ENCODE peak calls at places on chromosomes 2 and 18, in ten cellular contexts. Y is fibroblast of the aortic adventitia; P is activated T-helper 1 cell treated with anti-CD3 and anti-CD28 coated beads, Interleukin-12 subunit alpha, Interleukin-12 subunit beta, Interleukin-2, Interleukin-4 antibody, amounts not matched to agents 30 ng/mL and 10 ng/mL and 1 ng/mL, durations not matched to agents 14 hours and 24 hours and 36 hours; E is activated naive CD4-positive, alpha-beta T cell; Z is progenitor cell of endocrine pancreas; O is body of pancreas; A is stimulated activated CD8-positive, alpha-beta memory T cell treated with anti-CD3 and anti-CD28 coated beads, Interleukin-4, amount 100 ng/mL, for 4 hours; K is M059J; H is activated T-cell treated with anti-CD3 and anti-CD28 coated beads, Interleukin-2, amount 50 U/mL, for 72 hours; W is NCI-H146. D is an unnamed sample.

GRCh38 chr2:129901754-129902415 is 77.6 kb upstream of the RAB6C start:
- DNase-seq in Y (no peak), P (no peak), E (no peak), Z (peak; percentile 5), O (no peak), A (no peak), K (no peak), H (no peak), W (no peak), D (no peak)

GRCh38 chr2:95351080-95351915 is 51.2 kb upstream of the FAHD2A start:
- DNase-seq in Y (no peak), P (no peak), E (no peak), Z (no peak), O (no peak), A (no peak), K (no peak), H (no peak), W (no peak), D (no peak)

GRCh38 chr2:129004485-129004884 is 685.8 kb upstream of the HS6ST1 start:
- DNase-seq in Y (no peak), P (no peak), E (no peak), Z (no peak), O (no peak), A (no peak), K (no peak), H (no peak), W (peak; percentile 20), D (no peak)

GRCh38 chr2:134943540-134943939 is 24.9 kb downstream of the CCNT2 start:
- DNase-seq in Y (no peak), P (no peak), E (no peak), Z (no peak), O (no peak), A (no peak), K (no peak), H (no peak), W (no peak), D (peak; percentile 12)

GRCh38 chr2:23487735-23488492 is 102.9 kb downstream of the KLHL29 start:
- DNase-seq in Y (peak; percentile 32), P (no peak), E (no peak), Z (no peak), O (no peak), A (no peak), K (peak; percentile 76), H (peak; percentile 42), W (no peak), D (peak; percentile 25)

GRCh38 chr2:109290887-109291675 is 162.1 kb downstream of the SH3RF3 start:
- DNase-seq in Y (peak; percentile 15), P (no peak), E (no peak), Z (no peak), O (no peak), A (no peak), K (peak; percentile 52), H (no peak), W (no peak), D (no peak)

GRCh38 chr2:39494784-39495251 is 57.7 kb upstream of the MAP4K3 start:
- DNase-seq in Y (peak; percentile 96), P (no peak), E (no peak), Z (no peak), O (no peak), A (no peak), K (peak; percentile 96), H (no peak), W (peak; percentile 32), D (peak; percentile 38)

GRCh38 chr2:196263181-196263747 is 91.9 kb upstream of the STK17B start:
- DNase-seq in Y (no peak), P (peak; percentile 57), E (no peak), Z (no peak), O (peak; percentile 44), A (no peak), K (peak; percentile 94), H (peak; percentile 42), W (peak; percentile 40), D (no peak)

GRCh38 chr2:165015052-165015642 is 59.8 kb upstream of the SLC38A11 start:
- DNase-seq in Y (peak; percentile 77), P (peak; percentile 10), E (no peak), Z (peak; percentile 59), O (peak; percentile 78), A (no peak), K (peak; percentile 62), H (peak; percentile 62), W (peak; percentile 65), D (peak; percentile 45)

GRCh38 chr2:8581048-8581561 is 100.8 kb upstream of the ID2 start:
- DNase-seq in Y (no peak), P (no peak), E (no peak), Z (no peak), O (no peak), A (no peak), K (no peak), H (no peak), W (peak; percentile 43), D (no peak)

GRCh38 chr2:221104391-221104811 is 467.7 kb downstream of the EPHA4 start:
- DNase-seq in Y (peak; percentile 52), P (no peak), E (no peak), Z (no peak), O (peak; percentile 20), A (no peak), K (peak; percentile 56), H (no peak), W (peak; percentile 19), D (no peak)

GRCh38 chr18:79421275-79421857 is 25.6 kb downstream of the NFATC1 start:
- DNase-seq in Y (no peak), P (no peak), E (no peak), Z (no peak), O (no peak), A (no peak), K (no peak), H (no peak), W (no peak), D (no peak)

GRCh38 chr2:95277246-95277906 is 3.1 kb downstream of the PROM2 start:
- DNase-seq in Y (no peak), P (no peak), E (no peak), Z (no peak), O (peak; percentile 77), A (no peak), K (peak; percentile 70), H (no peak), W (peak; percentile 40), D (no peak)

GRCh38 chr2:96374211-96374951 is 38.8 kb downstream of the NCAPH start:
- DNase-seq in Y (peak; percentile 66), P (no peak), E (no peak), Z (no peak), O (peak; percentile 82), A (no peak), K (peak; percentile 60), H (no peak), W (peak; percentile 63), D (no peak)

GRCh38 chr2:43576983-43577892 is 18.6 kb downstream of the THADA start:
- DNase-seq in Y (peak; percentile 88), P (no peak), E (no peak), Z (no peak), O (peak; percentile 55), A (no peak), K (peak; percentile 58), H (no peak), W (peak; percentile 45), D (peak; percentile 22)

GRCh38 chr2:26068602-26069298 is 34.9 kb downstream of the RAB10 start:
- DNase-seq in Y (peak; percentile 85), P (peak; percentile 64), E (no peak), Z (no peak), O (peak; percentile 18), A (no peak), K (peak; percentile 88), H (peak; percentile 65), W (no peak), D (peak; percentile 76)

GRCh38 chr2:120869659-120870466 is 134.2 kb downstream of the GLI2 start:
- DNase-seq in Y (no peak), P (no peak), E (no peak), Z (no peak), O (no peak), A (no peak), K (no peak), H (no peak), W (no peak), D (no peak)

GRCh38 chr2:116477229-116477628 is 1337.3 kb upstream of the DDX18 start:
- DNase-seq in Y (no peak), P (no peak), E (no peak), Z (no peak), O (no peak), A (no peak), K (no peak), H (no peak), W (no peak), D (no peak)

GRCh38 chr2:152826880-152827279 is 108.5 kb downstream of the ARL6IP6 start:
- DNase-seq in Y (peak; percentile 39), P (no peak), E (no peak), Z (no peak), O (no peak), A (no peak), K (peak; percentile 77), H (no peak), W (no peak), D (no peak)

GRCh38 chr2:141348481-141348880 is 782.3 kb downstream of the LRP1B start:
- DNase-seq in Y (peak; percentile 28), P (no peak), E (no peak), Z (no peak), O (no peak), A (no peak), K (no peak), H (no peak), W (no peak), D (no peak)

GRCh38 chr2:46134531-46135229 is 162.5 kb upstream of the EPAS1 start:
- DNase-seq in Y (peak; percentile 89), P (no peak), E (no peak), Z (no peak), O (peak; percentile 43), A (no peak), K (peak; percentile 27), H (no peak), W (no peak), D (no peak)

GRCh38 chr2:98702127-98702802 is 28.7 kb downstream of the MGAT4A start:
- DNase-seq in Y (no peak), P (no peak), E (no peak), Z (peak; percentile 11), O (peak; percentile 90), A (no peak), K (no peak), H (no peak), W (peak; percentile 42), D (no peak)

GRCh38 chr18:45997689-45998088 is 30.6 kb upstream of the EPG5 start:
- DNase-seq in Y (no peak), P (peak; percentile 4), E (no peak), Z (no peak), O (no peak), A (no peak), K (no peak), H (peak; percentile 39), W (no peak), D (peak; percentile 23)

GRCh38 chr2:152481881-152482280 is 146.9 kb downstream of the FMNL2 start:
- DNase-seq in Y (no peak), P (no peak), E (no peak), Z (no peak), O (no peak), A (no peak), K (no peak), H (no peak), W (no peak), D (no peak)

GRCh38 chr18:69469444-69469919 is 68.8 kb downstream of the DOK6 start:
- DNase-seq in Y (no peak), P (no peak), E (no peak), Z (no peak), O (no peak), A (no peak), K (peak; percentile 27), H (peak; percentile 39), W (no peak), D (peak; percentile 20)

GRCh38 chr18:76494181-76494540 is 881 bp downstream of the ZNF516 start:
- DNase-seq in Y (peak; percentile 45), P (no peak), E (no peak), Z (peak; percentile 47), O (peak; percentile 37), A (no peak), K (peak; percentile 18), H (no peak), W (peak; percentile 84), D (no peak)

GRCh38 chr2:47569658-47570398 is 166.9 kb downstream of the MSH2 start:
- DNase-seq in Y (no peak), P (no peak), E (no peak), Z (peak; percentile 33), O (peak; percentile 5), A (no peak), K (no peak), H (peak; percentile 25), W (peak; percentile 65), D (peak; percentile 68)

GRCh38 chr2:119431155-119431975 is at the start of gene TMEM37:
- DNase-seq in Y (peak; percentile 40), P (no peak), E (no peak), Z (peak; percentile 72), O (peak; percentile 81), A (no peak), K (peak; percentile 65), H (peak; percentile 19), W (peak; percentile 63), D (peak; percentile 81)

D was measured in GM13977.